ENCODE peak calls at places on chromosomes 5 and 9, in ten cellular contexts. One of them, this sample, is unnamed.

GRCh38 chr9:92176068-92176799 is 61.0 kb upstream of the SPTLC1 start:
- DNase-seq in sigmoid colon: no peak
- DNase-seq in colonic mucosa: no peak
- DNase-seq in body of pancreas: no peak
- DNase-seq in OCI-LY7: peak; percentile 10
- DNase-seq in pancreas: no peak
- DNase-seq in lower lobe of right lung: no peak
- DNase-seq in PC-3: peak; percentile 14
- DNase-seq in transverse colon: no peak
- DNase-seq in adrenal gland: peak; percentile 36
- DNase-seq in this sample: no peak

GRCh38 chr5:134490925-134491271 is 34.6 kb upstream of the JADE2 start:
- DNase-seq in colonic mucosa: no peak
- DNase-seq in body of pancreas: no peak
- DNase-seq in lower lobe of right lung: no peak
- DNase-seq in transverse colon: no peak
- DNase-seq in sigmoid colon: no peak
- DNase-seq in OCI-LY7: no peak
- DNase-seq in pancreas: no peak
- DNase-seq in adrenal gland: peak; percentile 23
- DNase-seq in PC-3: no peak
- DNase-seq in this sample: no peak

GRCh38 chr5:39138892-39139291 is 64.7 kb upstream of the RICTOR start:
- DNase-seq in lower lobe of right lung: no peak
- DNase-seq in adrenal gland: no peak
- DNase-seq in body of pancreas: no peak
- DNase-seq in OCI-LY7: no peak
- DNase-seq in pancreas: no peak
- DNase-seq in sigmoid colon: no peak
- DNase-seq in transverse colon: no peak
- DNase-seq in colonic mucosa: no peak
- DNase-seq in PC-3: peak; percentile 97
- DNase-seq in this sample: no peak

GRCh38 chr9:85599540-85600140 is 142.1 kb downstream of the AGTPBP1 start:
- DNase-seq in body of pancreas: no peak
- DNase-seq in lower lobe of right lung: no peak
- DNase-seq in OCI-LY7: no peak
- DNase-seq in sigmoid colon: no peak
- DNase-seq in adrenal gland: no peak
- DNase-seq in colonic mucosa: no peak
- DNase-seq in transverse colon: no peak
- DNase-seq in pancreas: no peak
- DNase-seq in PC-3: no peak
- DNase-seq in this sample: no peak

GRCh38 chr9:107208121-107208520 is 75.0 kb upstream of the RAD23B start:
- DNase-seq in pancreas: no peak
- DNase-seq in sigmoid colon: no peak
- DNase-seq in OCI-LY7: no peak
- DNase-seq in colonic mucosa: no peak
- DNase-seq in body of pancreas: no peak
- DNase-seq in lower lobe of right lung: no peak
- DNase-seq in PC-3: no peak
- DNase-seq in adrenal gland: no peak
- DNase-seq in transverse colon: no peak
- DNase-seq in this sample: no peak

GRCh38 chr9:4318741-4319140 is 18.9 kb upstream of the GLIS3 start:
- DNase-seq in sigmoid colon: no peak
- DNase-seq in colonic mucosa: no peak
- DNase-seq in transverse colon: no peak
- DNase-seq in lower lobe of right lung: no peak
- DNase-seq in OCI-LY7: no peak
- DNase-seq in pancreas: no peak
- DNase-seq in body of pancreas: no peak
- DNase-seq in adrenal gland: no peak
- DNase-seq in PC-3: no peak
- DNase-seq in this sample: no peak

GRCh38 chr5:143322931-143323330 is 80.6 kb downstream of the NR3C1 start:
- DNase-seq in lower lobe of right lung: no peak
- DNase-seq in sigmoid colon: no peak
- DNase-seq in PC-3: no peak
- DNase-seq in body of pancreas: no peak
- DNase-seq in pancreas: no peak
- DNase-seq in transverse colon: no peak
- DNase-seq in adrenal gland: no peak
- DNase-seq in colonic mucosa: no peak
- DNase-seq in OCI-LY7: no peak
- DNase-seq in this sample: no peak

GRCh38 chr5:172065431-172066065 is 59.1 kb upstream of the FBXW11 start:
- DNase-seq in OCI-LY7: no peak
- DNase-seq in adrenal gland: no peak
- DNase-seq in lower lobe of right lung: no peak
- DNase-seq in body of pancreas: no peak
- DNase-seq in pancreas: no peak
- DNase-seq in colonic mucosa: no peak
- DNase-seq in transverse colon: no peak
- DNase-seq in PC-3: no peak
- DNase-seq in sigmoid colon: no peak
- DNase-seq in this sample: no peak

GRCh38 chr9:70499621-70500020 is 85.2 kb upstream of the KLF9 start:
- DNase-seq in pancreas: no peak
- DNase-seq in lower lobe of right lung: no peak
- DNase-seq in colonic mucosa: no peak
- DNase-seq in body of pancreas: no peak
- DNase-seq in sigmoid colon: no peak
- DNase-seq in adrenal gland: no peak
- DNase-seq in OCI-LY7: no peak
- DNase-seq in PC-3: no peak
- DNase-seq in transverse colon: no peak
- DNase-seq in this sample: no peak

GRCh38 chr9:34507966-34508365 is 14.8 kb downstream of the ENHO start:
- DNase-seq in adrenal gland: peak; percentile 1
- DNase-seq in body of pancreas: no peak
- DNase-seq in transverse colon: no peak
- DNase-seq in pancreas: no peak
- DNase-seq in lower lobe of right lung: no peak
- DNase-seq in colonic mucosa: no peak
- DNase-seq in PC-3: no peak
- DNase-seq in OCI-LY7: no peak
- DNase-seq in sigmoid colon: peak; percentile 17
- DNase-seq in this sample: no peak

GRCh38 chr5:141369994-141370848 is at the start of gene PCDHGB3:
- DNase-seq in colonic mucosa: no peak
- DNase-seq in adrenal gland: no peak
- DNase-seq in transverse colon: peak; percentile 21
- DNase-seq in lower lobe of right lung: no peak
- DNase-seq in pancreas: no peak
- DNase-seq in body of pancreas: peak; percentile 39
- DNase-seq in OCI-LY7: peak; percentile 61
- DNase-seq in PC-3: no peak
- DNase-seq in sigmoid colon: no peak
- DNase-seq in this sample: peak; percentile 19

GRCh38 chr9:34707130-34707529 is 2.8 kb downstream of the CCL21 start:
- DNase-seq in pancreas: no peak
- DNase-seq in transverse colon: no peak
- DNase-seq in OCI-LY7: no peak
- DNase-seq in PC-3: no peak
- DNase-seq in body of pancreas: no peak
- DNase-seq in colonic mucosa: no peak
- DNase-seq in adrenal gland: no peak
- DNase-seq in sigmoid colon: no peak
- DNase-seq in lower lobe of right lung: no peak
- DNase-seq in this sample: no peak

DNA sequence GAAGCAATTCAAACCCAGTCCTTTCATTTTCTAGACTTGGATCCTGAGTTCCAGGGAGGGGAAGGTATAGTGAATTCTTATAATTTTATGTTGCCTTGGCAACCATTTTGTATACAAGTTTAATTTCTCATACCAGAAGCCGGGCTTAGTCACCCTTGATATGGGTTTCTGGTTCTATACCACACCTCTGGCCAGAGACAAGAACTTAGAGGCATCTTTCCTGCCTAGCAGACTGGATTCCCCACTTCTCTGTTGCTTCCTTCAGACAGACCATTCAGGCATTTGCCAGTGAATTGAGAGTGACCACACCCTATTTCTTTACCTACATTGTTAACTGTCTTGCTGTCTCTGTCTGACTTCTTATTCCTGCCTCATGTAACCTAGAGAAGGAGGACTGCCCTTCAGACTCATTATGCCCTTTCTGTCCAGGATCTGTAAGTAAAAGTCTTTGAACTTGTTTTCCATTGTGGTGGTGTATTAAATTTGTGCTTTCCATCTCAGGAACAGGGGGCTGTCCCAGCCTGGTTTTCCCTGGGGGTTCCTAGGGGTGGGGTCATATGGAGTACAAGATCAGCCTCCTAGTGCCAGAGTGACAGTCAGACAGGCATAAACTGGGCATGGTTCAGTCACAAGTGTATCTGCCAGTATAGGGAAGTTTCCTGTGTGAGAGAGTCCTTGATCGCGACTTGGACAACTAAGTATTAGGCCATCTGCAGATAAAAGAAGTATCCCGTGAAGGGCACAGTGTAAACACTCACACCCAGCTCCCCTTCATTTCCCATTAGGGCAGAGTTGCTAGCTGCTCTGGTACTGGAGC is 27.4 kb downstream of the TNFSF8 start:
- DNase-seq in OCI-LY7: peak; percentile 41
- DNase-seq in lower lobe of right lung: no peak
- DNase-seq in transverse colon: no peak
- DNase-seq in body of pancreas: no peak
- DNase-seq in colonic mucosa: no peak
- DNase-seq in adrenal gland: no peak
- DNase-seq in sigmoid colon: no peak
- DNase-seq in pancreas: no peak
- DNase-seq in PC-3: peak; percentile 39
- DNase-seq in this sample: no peak
- H3K4me1 ChIP-seq in OCI-LY7: peaks cover 70% of the 10 kb centered on the region
- H3K4me1 ChIP-seq in lower lobe of right lung: peaks cover 31% of the 10 kb centered on the region
- H3K4me1 ChIP-seq in transverse colon: peaks cover 4% of the 10 kb centered on the region
- H3K4me1 ChIP-seq in body of pancreas: peaks cover 5% of the 10 kb centered on the region
- H3K4me1 ChIP-seq in colonic mucosa: peaks cover 3% of the 10 kb centered on the region
- H3K4me1 ChIP-seq in adrenal gland: no peaks in the 10 kb centered on the region
- H3K4me1 ChIP-seq in sigmoid colon: no peaks in the 10 kb centered on the region
- H3K4me1 ChIP-seq in pancreas: no peaks in the 10 kb centered on the region
- H3K4me1 ChIP-seq in PC-3: peaks cover 30% of the 10 kb centered on the region
- H3K4me1 ChIP-seq in this sample: peaks cover 24% of the 10 kb centered on the region

GRCh38 chr9:127974769-127975261 is 6.0 kb downstream of the EEIG1 start:
- DNase-seq in PC-3: no peak
- DNase-seq in colonic mucosa: peak; percentile 29
- DNase-seq in OCI-LY7: no peak
- DNase-seq in adrenal gland: peak; percentile 61
- DNase-seq in transverse colon: no peak
- DNase-seq in sigmoid colon: peak; percentile 89
- DNase-seq in pancreas: no peak
- DNase-seq in body of pancreas: peak; percentile 40
- DNase-seq in lower lobe of right lung: no peak
- DNase-seq in this sample: no peak

GRCh38 chr9:127972316-127972871 is 8.4 kb downstream of the EEIG1 start:
- DNase-seq in body of pancreas: peak; percentile 55
- DNase-seq in sigmoid colon: peak; percentile 76
- DNase-seq in colonic mucosa: no peak
- DNase-seq in lower lobe of right lung: no peak
- DNase-seq in adrenal gland: peak; percentile 92
- DNase-seq in OCI-LY7: no peak
- DNase-seq in PC-3: no peak
- DNase-seq in transverse colon: no peak
- DNase-seq in pancreas: no peak
- DNase-seq in this sample: no peak

GRCh38 chr9:127971357-127972315 is 9.2 kb downstream of the EEIG1 start:
- DNase-seq in pancreas: no peak
- DNase-seq in body of pancreas: peak; percentile 32
- DNase-seq in lower lobe of right lung: peak; percentile 44
- DNase-seq in PC-3: no peak
- DNase-seq in transverse colon: no peak
- DNase-seq in sigmoid colon: peak; percentile 68
- DNase-seq in colonic mucosa: peak; percentile 39
- DNase-seq in adrenal gland: peak; percentile 56
- DNase-seq in OCI-LY7: no peak
- DNase-seq in this sample: no peak

GRCh38 chr9:127974002-127974768 is 6.6 kb downstream of the EEIG1 start:
- DNase-seq in PC-3: no peak
- DNase-seq in body of pancreas: peak; percentile 35
- DNase-seq in colonic mucosa: peak; percentile 24
- DNase-seq in sigmoid colon: peak; percentile 68
- DNase-seq in adrenal gland: peak; percentile 63
- DNase-seq in OCI-LY7: no peak
- DNase-seq in lower lobe of right lung: no peak
- DNase-seq in pancreas: peak; percentile 29
- DNase-seq in transverse colon: no peak
- DNase-seq in this sample: no peak

GRCh38 chr9:127973169-127974001 is 7.4 kb downstream of the EEIG1 start:
- DNase-seq in colonic mucosa: peak; percentile 33
- DNase-seq in pancreas: peak; percentile 94
- DNase-seq in lower lobe of right lung: no peak
- DNase-seq in body of pancreas: peak; percentile 98
- DNase-seq in adrenal gland: peak; percentile 91
- DNase-seq in transverse colon: peak; percentile 26
- DNase-seq in PC-3: no peak
- DNase-seq in OCI-LY7: no peak
- DNase-seq in sigmoid colon: peak; percentile 71
- DNase-seq in this sample: no peak
- H3K4me1 ChIP-seq in colonic mucosa: peaks cover 66% of the 10 kb centered on the region
- H3K4me1 ChIP-seq in pancreas: peaks cover 79% of the 10 kb centered on the region
- H3K4me1 ChIP-seq in lower lobe of right lung: peaks cover 99% of the 10 kb centered on the region
- H3K4me1 ChIP-seq in body of pancreas: peaks cover 99% of the 10 kb centered on the region
- H3K4me1 ChIP-seq in adrenal gland: peaks cover 100% of the 10 kb centered on the region
- H3K4me1 ChIP-seq in transverse colon: peaks cover 100% of the 10 kb centered on the region
- H3K4me1 ChIP-seq in PC-3: peaks cover 34% of the 10 kb centered on the region
- H3K4me1 ChIP-seq in OCI-LY7: peaks cover 96% of the 10 kb centered on the region
- H3K4me1 ChIP-seq in sigmoid colon: peaks cover 100% of the 10 kb centered on the region
- H3K4me1 ChIP-seq in this sample: peaks cover 44% of the 10 kb centered on the region

DNA sequence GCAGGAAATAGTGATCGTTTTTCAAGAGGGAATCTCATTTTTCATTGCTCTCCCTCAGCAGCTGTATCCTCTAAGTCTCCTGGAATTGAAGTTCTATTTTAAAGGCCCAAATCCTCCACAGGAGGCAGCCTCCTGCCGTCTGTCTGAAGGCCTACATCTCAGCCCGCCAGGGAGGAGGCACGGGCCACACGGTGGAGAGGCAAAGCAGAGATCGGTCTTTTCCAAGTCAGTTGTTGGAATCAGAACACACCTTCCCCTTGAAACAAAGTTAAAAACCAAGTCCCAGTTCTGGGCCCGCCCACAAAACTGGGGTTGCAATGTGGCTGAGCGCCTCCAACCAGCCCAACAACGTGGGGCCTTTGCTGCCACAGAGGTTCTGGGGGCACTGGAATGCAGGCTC is 68.7 kb downstream of the RAPGEF1 start:
- DNase-seq in transverse colon: no peak
- DNase-seq in sigmoid colon: no peak
- DNase-seq in colonic mucosa: no peak
- DNase-seq in lower lobe of right lung: no peak
- DNase-seq in pancreas: no peak
- DNase-seq in OCI-LY7: no peak
- DNase-seq in adrenal gland: no peak
- DNase-seq in body of pancreas: no peak
- DNase-seq in PC-3: no peak
- DNase-seq in this sample: no peak
- H3K4me1 ChIP-seq in transverse colon: peaks cover 40% of the 10 kb centered on the region
- H3K4me1 ChIP-seq in sigmoid colon: peaks cover 74% of the 10 kb centered on the region
- H3K4me1 ChIP-seq in colonic mucosa: peaks cover 9% of the 10 kb centered on the region
- H3K4me1 ChIP-seq in lower lobe of right lung: peaks cover 100% of the 10 kb centered on the region
- H3K4me1 ChIP-seq in pancreas: peaks cover 32% of the 10 kb centered on the region
- H3K4me1 ChIP-seq in OCI-LY7: peaks cover 76% of the 10 kb centered on the region
- H3K4me1 ChIP-seq in adrenal gland: peaks cover 64% of the 10 kb centered on the region
- H3K4me1 ChIP-seq in body of pancreas: peaks cover 37% of the 10 kb centered on the region
- H3K4me1 ChIP-seq in PC-3: peaks cover 29% of the 10 kb centered on the region
- H3K4me1 ChIP-seq in this sample: no peaks in the 10 kb centered on the region

GRCh38 chr5:150778517-150779396 is at the start of gene SMIM3:
- DNase-seq in OCI-LY7: no peak
- DNase-seq in transverse colon: peak; percentile 86
- DNase-seq in adrenal gland: peak; percentile 90
- DNase-seq in colonic mucosa: peak; percentile 84
- DNase-seq in lower lobe of right lung: peak; percentile 88
- DNase-seq in body of pancreas: peak; percentile 86
- DNase-seq in sigmoid colon: peak; percentile 94
- DNase-seq in PC-3: peak; percentile 72
- DNase-seq in pancreas: peak; percentile 84
- DNase-seq in this sample: peak; percentile 86
- H3K4me1 ChIP-seq in OCI-LY7: no peaks in the 10 kb centered on the region
- H3K4me1 ChIP-seq in transverse colon: peaks cover 52% of the 10 kb centered on the region
- H3K4me1 ChIP-seq in adrenal gland: peaks cover 56% of the 10 kb centered on the region
- H3K4me1 ChIP-seq in colonic mucosa: peaks cover 36% of the 10 kb centered on the region
- H3K4me1 ChIP-seq in lower lobe of right lung: peaks cover 46% of the 10 kb centered on the region
- H3K4me1 ChIP-seq in body of pancreas: peaks cover 53% of the 10 kb centered on the region
- H3K4me1 ChIP-seq in sigmoid colon: peaks cover 46% of the 10 kb centered on the region
- H3K4me1 ChIP-seq in PC-3: peaks cover 59% of the 10 kb centered on the region
- H3K4me1 ChIP-seq in pancreas: peaks cover 27% of the 10 kb centered on the region
- H3K4me1 ChIP-seq in this sample: peaks cover 34% of the 10 kb centered on the region

This sample was measured in Caco-2.